ENCODE peak calls at places on chromosomes 5 and 9, in eight cellular contexts. N is frontal cortex; E is KG1; Z is stimulated activated naive CD8-positive, alpha-beta T cell treated with anti-CD3 and anti-CD28 coated beads, Interleukin-15, Interleukin-2, amounts not matched to agents 100 U/mL and 50 U/mL, for 24 hours; I is activated T-cell treated with anti-CD3 and anti-CD28 coated beads for 1 hour; X is GM12892; V is hypothalamus; A is neuronal stem cell. H is an unnamed sample.

GRCh38 chr9:15137089-15137488 is 169.9 kb downstream of the TTC39B start:
- DNase-seq in N (no peak), E (no peak), Z (no peak), I (no peak), X (no peak), V (no peak), A (no peak), H (no peak)

GRCh38 chr5:149238540-149238939 is 33.1 kb upstream of the AFAP1L1 start:
- DNase-seq in N (peak), E (no peak), Z (no peak), I (no peak), X (no peak), V (no peak), A (no peak), H (no peak)

GRCh38 chr5:109910874-109911273 is 221.1 kb downstream of the MAN2A1 start:
- DNase-seq in N (no peak), E (no peak), Z (no peak), I (no peak), X (no peak), V (no peak), A (no peak), H (no peak)

GRCh38 chr9:138049779-138050471 is 172.3 kb downstream of the CACNA1B start:
- DNase-seq in N (no peak), E (no peak), Z (no peak), I (no peak), X (no peak), V (no peak), A (no peak), H (no peak)

GRCh38 chr9:32701321-32702022 is 66.0 kb upstream of the TAF1L start:
- DNase-seq in N (no peak), E (no peak), Z (no peak), I (no peak), X (no peak), V (no peak), A (no peak), H (no peak)

GRCh38 chr5:36029914-36030313 is 36.8 kb downstream of the UGT3A2 start:
- DNase-seq in N (peak), E (no peak), Z (no peak), I (no peak), X (no peak), V (peak), A (no peak), H (no peak)

GRCh38 chr9:89601856-89602562 is 2.8 kb upstream of the GADD45G start:
- DNase-seq in N (no peak), E (no peak), Z (no peak), I (no peak), X (no peak), V (no peak), A (no peak), H (no peak)

GRCh38 chr9:16726718-16727451 is 143.6 kb downstream of the BNC2 start:
- DNase-seq in N (peak), E (peak), Z (peak), I (no peak), X (no peak), V (peak), A (peak), H (no peak)

GRCh38 chr5:176735383-176736265 is 74.7 kb upstream of the UNC5A start:
- DNase-seq in N (no peak), E (no peak), Z (no peak), I (no peak), X (no peak), V (no peak), A (no peak), H (no peak)

GRCh38 chr5:132384506-132384905 is 15.0 kb downstream of the SLC22A5 start:
- DNase-seq in N (no peak), E (no peak), Z (no peak), I (no peak), X (no peak), V (no peak), A (no peak), H (no peak)

GRCh38 chr9:93093449-93094293 is 2.3 kb upstream of the CARD19 start:
- DNase-seq in N (no peak), E (no peak), Z (no peak), I (no peak), X (no peak), V (no peak), A (no peak), H (no peak)

GRCh38 chr5:125865166-125865815 is 557.9 kb upstream of the GRAMD2B start:
- DNase-seq in N (no peak), E (no peak), Z (no peak), I (no peak), X (no peak), V (no peak), A (no peak), H (no peak)

GRCh38 chr9:37503736-37504135 is 18.0 kb downstream of the POLR1E start:
- DNase-seq in N (no peak), E (no peak), Z (peak), I (no peak), X (no peak), V (no peak), A (no peak), H (no peak)

GRCh38 chr5:79689541-79690466 is at the start of gene CMYA5:
- DNase-seq in N (peak), E (no peak), Z (no peak), I (no peak), X (no peak), V (peak), A (peak), H (no peak)

GRCh38 chr5:35804201-35804653 is 52.5 kb upstream of the IL7R start:
- DNase-seq in N (no peak), E (no peak), Z (no peak), I (no peak), X (no peak), V (peak), A (no peak), H (no peak)

GRCh38 chr5:157761690-157762611 is 18.4 kb downstream of the LSM11 start:
- DNase-seq in N (peak), E (peak), Z (no peak), I (no peak), X (peak), V (peak), A (peak), H (peak)

GRCh38 chr5:95837492-95837891 is 15.0 kb upstream of the GLRX start:
- DNase-seq in N (no peak), E (no peak), Z (no peak), I (no peak), X (no peak), V (no peak), A (no peak), H (no peak)

GRCh38 chr5:180007582-180007981 is 64.0 kb downstream of the RNF130 start:
- DNase-seq in N (no peak), E (peak), Z (no peak), I (no peak), X (no peak), V (no peak), A (no peak), H (no peak)